ENCODE peak calls at places on chromosomes 3 and 15, in five cellular contexts. U is progenitor cell of endocrine pancreas, E is D721Med, W is hepatocyte, Q is tibial nerve. C is an unnamed sample.

GRCh38 chr3:141656771-141657170 is 81.3 kb upstream of the RNF7 start:
- DNase-seq in Q (no peak), E (no peak), W (no peak), U (no peak), C (no peak)

GRCh38 chr3:66485291-66485968 is 15.4 kb downstream of the LRIG1 start:
- DNase-seq in Q (no peak), U (no peak), E (no peak), W (no peak), C (no peak)

GRCh38 chr3:107206141-107206540 is 171.1 kb upstream of the CCDC54 start:
- DNase-seq in Q (peak), W (peak), U (no peak), E (no peak), C (no peak)

GRCh38 chr3:169931747-169932520 is 20.6 kb downstream of the SAMD7 start:
- DNase-seq in E (no peak), W (no peak), Q (no peak), U (no peak), C (no peak)

GRCh38 chr3:29694783-29695182 is 413.9 kb downstream of the RBMS3 start:
- DNase-seq in Q (no peak), E (no peak), W (peak), U (no peak), C (no peak)

GRCh38 chr3:30315452-30315851 is 290.9 kb upstream of the TGFBR2 start:
- DNase-seq in E (no peak), W (no peak), U (no peak), Q (no peak), C (no peak)

GRCh38 chr3:11613319-11613718 is 30.4 kb downstream of the VGLL4 start:
- DNase-seq in U (no peak), E (no peak), Q (no peak), W (no peak), C (no peak)

GRCh38 chr3:186098740-186099139 is 10.1 kb downstream of the ETV5 start:
- DNase-seq in Q (no peak), E (no peak), U (no peak), W (no peak), C (no peak)

GRCh38 chr3:147360936-147361670 is 45.2 kb downstream of the ZIC4 start:
- DNase-seq in E (no peak), U (no peak), W (peak), Q (no peak), C (peak)

GRCh38 chr3:43071313-43071893 is 34.5 kb downstream of the POMGNT2 start:
- DNase-seq in E (no peak), Q (no peak), W (no peak), U (no peak), C (no peak)

GRCh38 chr3:170524072-170524471 is 61.8 kb downstream of the SLC7A14 start:
- DNase-seq in E (no peak), Q (no peak), W (no peak), U (no peak), C (no peak)

GRCh38 chr3:158111861-158112260 is 2.0 kb downstream of the RSRC1 start:
- DNase-seq in E (no peak), Q (no peak), U (no peak), W (no peak), C (no peak)

GRCh38 chr3:161649900-161650484 is 153.4 kb downstream of the OTOL1 start:
- DNase-seq in E (no peak), U (no peak), Q (no peak), W (peak), C (no peak)

GRCh38 chr15:68375716-68376220 is 56.2 kb downstream of the ITGA11 start:
- DNase-seq in U (no peak), W (no peak), E (no peak), Q (no peak), C (no peak)

GRCh38 chr3:122564155-122564912 is at the start of the genes DTX3L and PARP9:
- DNase-seq in E (no peak), W (peak), Q (peak), U (peak), C (peak)

GRCh38 chr3:56042326-56042951 is 425.8 kb downstream of the ERC2 start:
- DNase-seq in E (no peak), Q (no peak), W (peak), U (no peak), C (no peak)

GRCh38 chr3:112651516-112651915 is 10.6 kb upstream of the CCDC80 start:
- DNase-seq in Q (no peak), E (no peak), W (no peak), U (no peak), C (no peak)

GRCh38 chr15:76553102-76553501 is 216.5 kb downstream of the ISL2 start:
- DNase-seq in W (no peak), E (no peak), U (no peak), Q (no peak), C (no peak)

GRCh38 chr15:70420421-70421196 is 322.9 kb upstream of the TLE3 start:
- DNase-seq in U (no peak), E (no peak), W (no peak), Q (no peak), C (no peak)

GRCh38 chr3:184335291-184335660 is 2.1 kb upstream of the FAM131A start:
- DNase-seq in U (no peak), E (no peak), W (no peak), Q (no peak), C (no peak)

GRCh38 chr3:184333700-184334099 is 3.7 kb upstream of the FAM131A start:
- DNase-seq in W (no peak), Q (no peak), U (no peak), E (no peak), C (no peak)

GRCh38 chr3:184333190-184333589 is 4.2 kb upstream of the FAM131A start:
- DNase-seq in E (no peak), Q (no peak), W (no peak), U (no peak), C (no peak)

GRCh38 chr3:184334470-184335158 is 2.8 kb upstream of the FAM131A start:
- DNase-seq in U (no peak), E (no peak), W (peak), Q (no peak), C (no peak)

DNA sequence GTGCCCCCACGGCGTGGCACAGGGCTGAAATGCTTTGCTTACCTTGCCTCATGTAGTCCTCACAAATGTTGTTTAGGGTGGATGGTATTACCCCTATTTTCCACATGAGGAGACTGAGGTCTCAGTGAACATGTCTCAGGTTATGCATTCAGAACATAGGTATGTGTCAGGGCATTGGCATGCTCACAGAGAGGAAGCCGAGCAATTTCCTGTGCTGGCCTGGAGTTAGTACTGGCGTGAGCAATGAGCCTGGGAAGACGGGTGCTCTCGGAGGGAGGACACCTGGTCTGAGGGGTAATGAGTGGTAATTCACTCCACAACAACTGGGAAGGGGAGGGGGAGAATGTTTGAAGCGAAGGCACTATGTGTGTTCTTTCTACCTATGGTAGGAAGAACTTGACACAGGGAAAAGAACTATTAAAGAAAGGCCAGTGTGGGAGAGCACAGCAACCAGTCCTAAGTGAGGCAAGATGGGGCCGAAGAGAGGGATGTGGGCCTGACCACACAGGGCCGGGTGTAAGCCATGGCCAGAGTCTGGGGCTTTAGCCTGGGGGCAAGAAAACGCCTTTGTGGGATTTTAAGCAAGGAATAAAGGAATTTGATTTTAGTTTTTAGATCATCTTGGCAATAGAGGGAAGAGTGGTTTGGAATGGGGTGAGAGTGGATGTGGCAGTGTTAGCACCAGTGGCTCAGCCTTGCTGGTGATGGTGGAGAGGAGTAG is 4.9 kb upstream of the FAM131A start:
- DNase-seq in E (no peak), W (no peak), U (no peak), Q (no peak), C (no peak)
- TF ChIP-seq CTCF in E (no peak), W (no peak), U (no peak), Q (no peak), C (no peak)

GRCh38 chr15:78634251-78635145 is 6.5 kb downstream of the CHRNB4 start:
- DNase-seq in U (no peak), W (no peak), E (no peak), Q (no peak), C (peak)

GRCh38 chr15:78638658-78639314 is 2.2 kb downstream of the CHRNB4 start:
- DNase-seq in Q (peak), U (peak), W (peak), E (peak), C (peak)

GRCh38 chr15:78635346-78635745 is 5.7 kb downstream of the CHRNB4 start:
- DNase-seq in Q (no peak), E (no peak), W (no peak), U (no peak), C (no peak)

GRCh38 chr15:78637776-78638435 is 3.1 kb downstream of the CHRNB4 start:
- DNase-seq in U (no peak), Q (no peak), E (no peak), W (no peak), C (peak)

DNA sequence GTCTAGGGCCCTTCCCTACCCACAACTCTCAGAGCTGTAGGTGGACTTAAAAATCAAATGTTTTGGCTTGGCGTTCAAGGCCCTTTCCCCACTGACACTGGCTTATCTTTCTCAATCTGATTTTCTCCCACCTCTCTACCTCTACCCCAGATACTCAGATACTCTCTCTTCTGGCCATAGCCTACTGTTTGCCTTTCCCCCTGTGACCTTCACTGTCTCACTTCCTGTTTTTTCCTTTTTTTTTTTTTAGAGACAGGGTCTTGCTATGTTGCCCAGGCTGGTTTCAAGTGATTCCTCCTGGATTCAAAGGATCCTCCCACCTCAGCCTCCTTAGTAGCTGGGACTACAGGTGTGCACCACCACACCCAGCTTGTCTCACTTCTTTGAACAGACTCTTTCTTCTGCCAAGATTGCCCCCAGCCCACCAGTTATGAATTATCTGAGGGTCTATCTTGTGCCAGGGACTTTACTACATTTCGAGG is 4.6 kb downstream of the CHRNB4 start:
- DNase-seq in W (no peak), Q (no peak), U (no peak), E (no peak), C (no peak)
- TF ChIP-seq CTCF in W (no peak), Q (no peak), U (no peak), E (no peak), C (no peak)

GRCh38 chr3:12829404-12829803 is 12.0 kb downstream of the RPL32 start:
- DNase-seq in U (no peak), Q (no peak), E (no peak), W (no peak), C (no peak)

GRCh38 chr3:12830785-12831581 is 10.4 kb downstream of the RPL32 start:
- DNase-seq in E (no peak), Q (no peak), U (no peak), W (no peak), C (no peak)

GRCh38 chr3:12828751-12829150 is 12.6 kb downstream of the RPL32 start:
- DNase-seq in Q (no peak), W (no peak), E (no peak), U (no peak), C (no peak)

GRCh38 chr3:12831582-12831866 is 9.8 kb downstream of the RPL32 start:
- DNase-seq in E (no peak), W (no peak), Q (no peak), U (no peak), C (no peak)

DNA sequence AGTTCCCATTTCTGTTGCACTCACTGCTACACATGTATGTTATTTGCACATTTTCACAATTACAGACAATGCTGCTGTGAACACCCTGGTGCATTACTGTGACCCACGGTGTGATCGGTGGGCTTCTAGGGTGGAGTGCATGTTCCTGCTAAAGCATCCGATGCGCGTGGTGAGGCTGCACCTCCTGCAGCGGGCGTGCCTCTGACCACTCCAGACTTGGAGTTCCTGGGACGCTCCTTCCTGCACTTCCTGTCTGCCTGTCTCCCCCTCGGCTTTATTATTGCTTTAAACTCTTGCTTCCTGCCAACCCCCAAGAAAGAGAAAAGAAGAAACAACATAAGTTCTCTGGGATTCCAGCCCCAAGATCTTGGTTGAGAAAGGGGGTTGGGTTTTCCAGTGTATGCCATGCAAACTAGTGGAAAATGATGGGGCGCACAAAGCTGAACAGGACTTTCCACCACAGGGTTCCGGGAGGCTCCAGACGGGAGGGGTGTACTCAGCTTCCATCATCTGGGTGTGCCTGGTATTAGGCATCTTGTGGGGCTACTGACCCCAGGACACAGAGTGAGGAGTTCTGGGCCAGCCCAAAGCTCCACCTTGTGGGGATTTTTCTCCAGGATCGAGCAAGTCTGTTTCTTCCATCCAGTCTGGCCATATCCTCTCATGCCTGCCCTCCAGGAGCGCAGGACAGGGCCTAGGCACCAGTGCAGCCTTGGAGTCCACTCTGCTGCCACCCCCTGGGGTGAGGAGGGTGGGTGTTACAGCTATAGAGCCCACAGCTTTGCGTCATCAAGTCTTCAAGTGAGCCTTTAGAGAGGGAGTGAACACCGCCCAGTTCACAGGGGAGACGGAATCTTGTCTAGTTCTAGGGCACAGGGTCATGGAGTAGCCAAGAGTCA is 11.2 kb downstream of the RPL32 start:
- DNase-seq in Q (no peak), W (no peak), E (no peak), U (no peak), C (no peak)
- TF ChIP-seq CTCF in Q (no peak), W (peak), E (peak), U (no peak), C (no peak)

DNA sequence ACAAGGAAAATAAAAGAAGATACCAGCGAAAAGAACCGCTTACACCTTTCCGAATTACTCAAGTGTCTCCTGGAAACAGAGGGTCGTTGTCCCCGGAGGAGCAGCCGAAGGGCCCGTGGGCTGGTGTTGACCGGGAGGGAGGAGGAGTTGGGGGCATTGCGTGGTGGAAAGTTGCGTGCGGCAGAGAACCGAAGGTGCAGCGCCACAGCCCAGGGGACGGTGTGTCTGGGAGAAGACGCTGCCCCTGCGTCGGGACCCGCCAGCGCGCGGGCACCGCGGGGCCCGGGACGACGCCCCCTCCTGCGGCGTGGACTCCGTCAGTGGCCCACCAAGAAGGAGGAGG is 325 bp downstream of the ALCAM start:
- DNase-seq in W (peak), U (no peak), Q (no peak), E (no peak), C (peak)
- TF ChIP-seq CTCF in W (no peak), U (no peak), Q (no peak), E (no peak), C (no peak)

GRCh38 chr3:127210654-127210943 is 17.7 kb downstream of the PRR23E start:
- DNase-seq in E (no peak), U (no peak), W (no peak), Q (no peak), C (no peak)
- TF ChIP-seq CTCF in E (no peak), U (no peak), W (no peak), Q (no peak), C (no peak)

GRCh38 chr3:52779411-52780297 is 2.3 kb downstream of the ITIH1 start:
- DNase-seq in Q (no peak), U (no peak), W (peak), E (no peak), C (no peak)

GRCh38 chr3:52777959-52778805 is 783 bp downstream of the ITIH1 start:
- DNase-seq in Q (no peak), U (peak), E (no peak), W (peak), C (peak)

GRCh38 chr3:52780298-52780585 is 2.8 kb downstream of the ITIH1 start:
- DNase-seq in U (no peak), Q (no peak), E (no peak), W (no peak), C (no peak)

GRCh38 chr3:52777127-52777958 is at the start of gene ITIH1:
- DNase-seq in U (peak), E (no peak), W (no peak), Q (no peak), C (peak)

GRCh38 chr3:52779011-52779410 is 1.6 kb downstream of the ITIH1 start:
- DNase-seq in W (no peak), E (no peak), Q (no peak), U (no peak), C (no peak)
- TF ChIP-seq CTCF in W (no peak), E (no peak), Q (no peak), U (no peak), C (no peak)

GRCh38 chr15:91853501-91853967 is at the start of gene SLCO3A1:
- DNase-seq in Q (peak), W (peak), E (peak), U (peak), C (peak)

GRCh38 chr15:91855684-91856553 is 2.4 kb downstream of the SLCO3A1 start:
- DNase-seq in W (peak), U (peak), E (no peak), Q (no peak), C (peak)

GRCh38 chr15:91853968-91854943 is 748 bp downstream of the SLCO3A1 start:
- DNase-seq in Q (no peak), W (peak), U (peak), E (no peak), C (peak)

GRCh38 chr15:91855241-91855640 is 1.7 kb downstream of the SLCO3A1 start:
- DNase-seq in W (no peak), Q (no peak), E (no peak), U (no peak), C (no peak)

DNA sequence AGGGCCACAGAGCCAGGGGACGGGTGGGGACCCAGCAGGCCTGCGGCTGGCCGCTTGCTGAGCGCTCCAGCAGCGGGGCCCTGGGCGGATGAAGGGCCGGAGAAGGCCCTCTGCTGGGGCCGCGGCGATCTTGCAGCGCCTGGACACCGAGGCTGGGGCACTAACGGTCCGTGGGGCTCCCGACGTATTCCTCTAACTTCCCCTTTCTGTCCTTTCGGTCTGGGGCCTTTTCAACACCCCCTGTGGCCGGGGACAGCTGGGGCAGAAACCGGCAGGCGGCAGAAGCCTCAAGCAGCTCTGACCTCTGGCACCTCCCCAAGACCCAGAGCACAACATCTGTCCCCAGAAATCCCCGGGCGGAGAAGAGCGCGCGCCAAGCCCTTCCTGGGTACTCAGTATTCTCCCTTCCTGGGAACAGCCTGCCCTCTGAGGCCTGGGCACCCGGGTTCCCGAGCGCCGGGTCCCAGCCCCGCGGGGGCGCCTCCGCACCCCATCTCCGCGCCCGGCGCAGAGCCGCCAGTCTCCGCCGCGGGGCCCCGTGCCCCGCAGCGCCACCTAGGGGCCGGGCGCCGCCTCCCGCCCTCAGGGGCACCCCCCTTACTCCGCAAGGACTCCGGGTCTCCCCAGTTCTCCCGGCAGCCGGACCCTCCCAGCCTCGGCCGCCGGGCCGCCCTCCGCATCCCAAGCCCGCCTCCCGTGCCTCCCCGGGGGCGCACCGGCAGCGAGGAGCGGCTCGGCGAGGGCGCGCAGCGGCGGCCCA is 587 bp upstream of the SLCO3A1 start:
- DNase-seq in W (peak), Q (peak), U (peak), E (peak), C (peak)
- TF ChIP-seq CTCF in W (peak), Q (peak), U (peak), E (peak), C (peak)

GRCh38 chr3:188153498-188153948 is 434 bp upstream of the LPP start:
- DNase-seq in U (no peak), E (no peak), Q (peak), W (peak), C (peak)
- TF ChIP-seq CTCF in U (no peak), E (no peak), Q (peak), W (no peak), C (no peak)

GRCh38 chr3:47877719-47878118 is 74.8 kb downstream of the DHX30 start:
- DNase-seq in E (no peak), W (no peak), Q (no peak), U (no peak), C (no peak)
- TF ChIP-seq CTCF in E (no peak), W (no peak), Q (no peak), U (no peak), C (no peak)

GRCh38 chr15:56088389-56088788 is 95.0 kb upstream of the NEDD4 start:
- DNase-seq in Q (no peak), E (no peak), W (no peak), U (no peak), C (no peak)
- TF ChIP-seq CTCF in Q (no peak), E (no peak), W (no peak), U (no peak), C (no peak)

C was measured in glutamatergic neuron.